ENCODE peak calls at places on chromosomes 16 and 17, in six cellular contexts. L is mesendoderm, I is astrocyte, F is MM.1S, N is K562, P is mammary epithelial cell. C is an unnamed sample.

GRCh38 chr17:32596206-32596605 is 109.4 kb downstream of the CDK5R1 start:
- DNase-seq in N (no peak), L (no peak), F (no peak), P (no peak), I (no peak), C (no peak)

GRCh38 chr17:31724026-31724425 is 135.0 kb downstream of the COPRS start:
- DNase-seq in F (no peak), P (peak), N (no peak), I (peak), L (no peak), C (no peak)

GRCh38 chr17:38431343-38432145 is 3.3 kb downstream of the ARHGAP23 start:
- DNase-seq in P (no peak), N (no peak), I (no peak), L (no peak), F (no peak), C (no peak)

GRCh38 chr16:87924937-87925670 is 11.2 kb downstream of the CA5A start:
- DNase-seq in L (no peak), N (no peak), P (no peak), F (no peak), I (no peak), C (no peak)

GRCh38 chr17:18107971-18108370 is 585 bp upstream of the MYO15A start:
- DNase-seq in I (no peak), P (no peak), F (no peak), N (no peak), L (no peak), C (no peak)

GRCh38 chr17:13102477-13102876 is 84.7 kb upstream of the ELAC2 start:
- DNase-seq in F (no peak), P (no peak), L (no peak), N (no peak), I (no peak), C (no peak)

GRCh38 chr16:1532081-1532760 is 1.2 kb upstream of the TMEM204 start:
- DNase-seq in N (no peak), F (no peak), L (no peak), I (no peak), P (no peak), C (no peak)

GRCh38 chr17:40364121-40364861 is at the start of gene GJD3:
- DNase-seq in N (no peak), F (no peak), L (no peak), I (no peak), P (no peak), C (no peak)

GRCh38 chr17:40303009-40303657 is 5.8 kb upstream of the RARA start:
- DNase-seq in F (peak), N (no peak), I (peak), L (peak), P (peak), C (no peak)

GRCh38 chr16:56192971-56193936 is 2.0 kb downstream of the GNAO1 start:
- DNase-seq in I (no peak), N (no peak), P (no peak), F (no peak), L (peak), C (no peak)

GRCh38 chr16:48053346-48053745 is 102.4 kb downstream of the ABCC12 start:
- DNase-seq in P (peak), N (no peak), L (peak), F (no peak), I (peak), C (peak)

GRCh38 chr17:45410144-45411091 is 22.3 kb downstream of the ARHGAP27 start:
- DNase-seq in P (no peak), N (no peak), F (peak), L (no peak), I (no peak), C (no peak)

GRCh38 chr16:49632111-49632797 is 223.7 kb downstream of the ZNF423 start:
- DNase-seq in L (no peak), N (no peak), F (no peak), P (no peak), I (no peak), C (no peak)

GRCh38 chr16:59880626-59881025 is 1146.5 kb upstream of the GOT2 start:
- DNase-seq in N (no peak), L (no peak), I (peak), F (no peak), P (peak), C (no peak)

GRCh38 chr16:75497558-75497957 is 2.3 kb upstream of the CHST6 start:
- DNase-seq in P (no peak), F (no peak), L (no peak), I (peak), N (no peak), C (no peak)

GRCh38 chr17:63434951-63435571 is 11.0 kb downstream of the CYB561 start:
- DNase-seq in P (peak), I (peak), N (no peak), F (no peak), L (no peak), C (no peak)

GRCh38 chr16:57004387-57005250 is 15.3 kb downstream of the NLRC5 start:
- DNase-seq in N (no peak), P (no peak), L (no peak), I (no peak), F (no peak), C (no peak)

GRCh38 chr17:39014795-39015545 is 47.8 kb upstream of the FBXO47 start:
- DNase-seq in F (no peak), L (peak), P (no peak), I (no peak), N (no peak), C (no peak)

GRCh38 chr16:55622930-55623561 is 32.7 kb upstream of the SLC6A2 start:
- DNase-seq in F (peak), N (peak), I (no peak), P (peak), L (peak), C (no peak)

GRCh38 chr16:5108505-5109158 is 11.0 kb upstream of the EEF2KMT start:
- DNase-seq in P (no peak), F (no peak), N (no peak), I (no peak), L (no peak), C (no peak)

GRCh38 chr17:31472137-31472536 is 80.7 kb downstream of the RAB11FIP4 start:
- DNase-seq in L (peak), N (peak), F (no peak), I (no peak), P (no peak), C (no peak)

GRCh38 chr17:7042507-7043194 is 1.2 kb downstream of the SLC16A11 start:
- DNase-seq in P (no peak), F (peak), L (peak), I (no peak), N (no peak), C (no peak)

GRCh38 chr17:74748279-74748528 is 224 bp upstream of the NHERF1 start:
- DNase-seq in F (no peak), N (no peak), L (no peak), I (peak), P (no peak), C (no peak)

GRCh38 chr17:9443811-9444210 is 131.8 kb downstream of the STX8 start:
- DNase-seq in F (no peak), P (no peak), N (no peak), I (no peak), L (no peak), C (no peak)

DNA sequence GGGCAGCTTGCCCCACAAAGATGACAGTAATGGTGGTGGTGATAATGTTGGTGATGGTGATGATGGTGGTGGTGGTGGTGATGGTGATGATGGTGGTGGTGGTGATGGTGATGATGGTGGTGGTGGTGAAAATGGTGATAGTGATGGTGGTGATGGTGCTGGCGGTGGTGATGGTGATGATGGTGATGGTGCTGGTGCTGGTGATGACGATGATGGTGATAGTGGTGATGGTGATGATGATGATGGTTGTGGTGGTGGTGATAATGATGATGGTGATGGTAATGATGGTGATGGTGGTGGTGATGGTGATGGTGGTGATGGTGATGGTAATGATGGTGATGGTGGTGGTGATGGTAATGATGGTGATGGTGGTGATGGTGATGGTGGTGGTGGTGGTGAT is 46.3 kb upstream of the FOXF1 start:
- DNase-seq in L (no peak), P (no peak), F (no peak), I (no peak), N (no peak), C (no peak)
- H3K4me2 ChIP-seq in L (no peak), P (no peak), F (no peak), I (no peak), N (no peak), C (no peak)

DNA sequence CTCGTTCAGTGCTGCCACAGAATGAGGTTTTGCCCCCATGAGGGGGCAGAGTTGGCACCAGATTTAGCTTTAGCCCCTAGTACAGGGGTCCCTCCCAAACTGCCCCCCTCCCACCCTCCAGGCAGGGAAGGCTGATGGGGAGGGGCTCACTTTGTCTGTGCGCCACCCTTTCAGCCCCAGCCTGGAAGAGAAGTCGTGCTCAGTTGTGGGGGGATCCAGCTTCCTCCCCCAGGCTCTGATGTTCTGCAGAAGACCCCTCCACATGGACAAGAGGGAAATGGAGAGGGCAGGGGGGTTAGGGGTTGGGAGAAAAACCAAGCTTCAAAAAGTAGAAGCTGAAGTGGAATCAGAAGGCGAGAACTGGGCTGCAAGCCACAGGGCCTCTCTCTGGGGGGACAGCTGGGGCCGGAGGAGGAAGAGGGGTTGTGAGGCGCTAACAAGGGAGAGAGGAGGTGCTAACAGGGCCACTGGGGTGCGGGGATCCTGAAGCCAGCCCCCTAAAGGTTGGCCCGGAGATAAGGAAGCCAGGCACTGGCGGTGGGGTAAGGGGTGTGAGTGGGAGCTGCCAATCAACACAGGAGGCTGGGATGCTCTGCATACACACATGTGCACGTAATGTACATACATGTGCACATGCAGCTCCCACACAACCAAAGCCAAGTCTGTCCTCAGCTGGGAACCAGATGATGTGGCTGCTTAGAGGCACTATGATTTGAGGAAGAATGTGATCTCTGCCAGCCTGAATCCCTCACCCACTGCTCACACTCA is 7.0 kb upstream of the TMEM92 start:
- DNase-seq in L (no peak), I (no peak), N (no peak), P (no peak), F (no peak), C (no peak)
- H3K4me2 ChIP-seq in L (no peak), I (peak), N (no peak), P (no peak), F (no peak), C (no peak)

GRCh38 chr17:43366809-43367587 is 31.8 kb upstream of the ARL4D start:
- DNase-seq in I (peak), P (no peak), N (no peak), L (peak), F (no peak), C (no peak)
- H3K4me2 ChIP-seq in I (peak), P (peak), N (peak), L (no peak), F (peak), C (no peak)

GRCh38 chr17:79802039-79802735 is 5.3 kb upstream of the CBX8 start:
- DNase-seq in L (no peak), P (no peak), N (no peak), I (no peak), F (no peak), C (no peak)
- H3K4me2 ChIP-seq in L (no peak), P (no peak), N (peak), I (peak), F (no peak), C (no peak)

GRCh38 chr17:4740584-4740983 is 856 bp upstream of the CXCL16 start:
- DNase-seq in L (no peak), I (no peak), F (no peak), N (no peak), P (no peak), C (no peak)

GRCh38 chr17:4742629-4743028 is 2.9 kb upstream of the CXCL16 start:
- DNase-seq in I (no peak), F (no peak), P (no peak), L (no peak), N (no peak), C (no peak)

GRCh38 chr17:4743216-4743615 is 3.5 kb upstream of the CXCL16 start:
- DNase-seq in I (no peak), F (no peak), P (no peak), N (no peak), L (no peak), C (no peak)

GRCh38 chr17:4741544-4741943 is 1.8 kb upstream of the CXCL16 start:
- DNase-seq in F (no peak), P (no peak), N (no peak), L (no peak), I (no peak), C (no peak)

DNA sequence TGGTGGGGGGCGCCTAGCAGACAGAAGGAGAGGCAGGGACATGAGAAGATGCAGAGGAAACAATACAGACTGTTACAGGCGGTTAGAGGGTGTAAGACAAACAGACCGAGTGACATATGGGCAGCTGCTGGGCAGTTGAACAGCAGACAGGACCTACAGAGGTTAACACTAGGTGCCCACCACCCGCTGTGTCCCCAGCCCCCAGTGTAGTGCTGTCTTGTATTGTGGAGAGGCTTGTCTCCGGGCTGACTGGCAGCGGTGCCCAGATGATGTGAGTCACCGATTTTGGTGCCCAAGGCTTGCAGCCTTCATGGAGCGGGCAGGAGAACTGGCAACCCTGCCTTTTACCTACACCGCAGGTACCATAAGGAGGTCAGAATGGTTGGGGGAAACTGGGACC is 2.4 kb upstream of the CXCL16 start:
- DNase-seq in F (no peak), I (no peak), N (no peak), L (no peak), P (no peak), C (no peak)
- H3K4me2 ChIP-seq in F (no peak), I (no peak), N (no peak), L (no peak), P (no peak), C (no peak)

DNA sequence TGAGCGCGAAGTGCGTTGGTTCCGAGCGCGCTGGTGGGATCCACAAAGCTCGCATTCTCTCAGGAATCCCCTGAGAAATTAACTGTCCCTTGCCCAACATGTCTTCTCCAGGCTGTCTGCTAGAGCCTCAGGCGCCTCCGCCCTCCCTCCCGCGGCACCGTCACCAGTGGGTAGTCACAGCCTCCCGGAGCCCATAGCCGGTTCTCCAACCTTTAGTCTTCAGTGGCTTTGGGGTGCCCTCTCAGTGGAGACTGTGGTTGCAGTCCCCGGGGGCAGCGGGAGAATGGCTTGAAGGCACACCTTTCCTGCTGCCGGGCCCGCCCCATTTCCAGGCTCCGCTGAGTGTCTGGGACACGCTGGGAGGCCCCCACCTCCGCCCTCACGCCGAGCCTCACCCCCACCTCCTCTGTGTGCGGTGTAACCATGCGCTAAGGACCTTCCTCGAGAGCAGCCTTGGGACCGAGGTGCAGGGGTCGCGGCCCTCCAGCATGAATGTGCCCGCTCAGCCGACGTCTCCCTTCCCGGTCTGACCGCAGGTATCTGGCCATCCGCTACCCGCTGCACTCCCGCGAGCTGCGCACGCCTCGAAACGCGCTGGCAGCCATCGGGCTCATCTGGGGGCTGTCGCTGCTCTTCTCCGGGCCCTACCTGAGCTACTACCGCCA is 1.7 kb downstream of the GALR2 start:
- DNase-seq in L (no peak), F (no peak), I (no peak), N (no peak), P (no peak), C (no peak)
- H3K4me2 ChIP-seq in L (no peak), F (no peak), I (no peak), N (no peak), P (peak), C (no peak)

GRCh38 chr16:81796585-81797346 is 17.7 kb downstream of the PLCG2 start:
- DNase-seq in L (no peak), N (no peak), F (no peak), I (no peak), P (peak), C (no peak)
- H3K4me2 ChIP-seq in L (no peak), N (no peak), F (no peak), I (no peak), P (peak), C (no peak)

GRCh38 chr16:72211085-72211484 is 39.1 kb upstream of the PMFBP1 start:
- DNase-seq in P (no peak), L (no peak), N (no peak), F (no peak), I (no peak), C (no peak)
- H3K4me2 ChIP-seq in P (no peak), L (no peak), N (no peak), F (no peak), I (no peak), C (no peak)

GRCh38 chr16:10896165-10896564 is 19.2 kb downstream of the CIITA start:
- DNase-seq in F (no peak), N (no peak), P (no peak), I (no peak), L (no peak), C (no peak)

GRCh38 chr16:10895053-10895946 is 18.3 kb downstream of the CIITA start:
- DNase-seq in P (peak), N (peak), L (peak), I (peak), F (no peak), C (peak)

GRCh38 chr16:10896723-10897122 is 19.7 kb downstream of the CIITA start:
- DNase-seq in N (no peak), F (no peak), L (no peak), P (no peak), I (no peak), C (no peak)

GRCh38 chr16:10892782-10893181 is 15.8 kb downstream of the CIITA start:
- DNase-seq in F (no peak), L (no peak), N (no peak), P (no peak), I (no peak), C (no peak)

GRCh38 chr16:10897134-10897533 is 20.1 kb downstream of the CIITA start:
- DNase-seq in I (no peak), N (no peak), F (no peak), L (no peak), P (no peak), C (no peak)
- H3K4me2 ChIP-seq in I (no peak), N (no peak), F (no peak), L (no peak), P (no peak), C (no peak)